ENCODE peak calls at places on chromosomes 7 and 10, in seven cellular contexts. One of them, this sample, is unnamed.

GRCh38 chr7:77794000-77794399 is 4.2 kb downstream of the TMEM60 start:
- DNase-seq in kidney: no peak
- DNase-seq in tibial nerve: no peak
- DNase-seq in pancreas: no peak
- DNase-seq in HL-60: no peak
- DNase-seq in left lung: no peak
- DNase-seq in PC-3: no peak
- DNase-seq in this sample: no peak

GRCh38 chr7:140212100-140212881 is 35.5 kb upstream of the KDM7A start:
- DNase-seq in kidney: no peak
- DNase-seq in tibial nerve: no peak
- DNase-seq in pancreas: no peak
- DNase-seq in HL-60: no peak
- DNase-seq in left lung: no peak
- DNase-seq in PC-3: peak
- DNase-seq in this sample: no peak

GRCh38 chr10:101257121-101257890 is 28.0 kb upstream of the LBX1 start:
- DNase-seq in kidney: no peak
- DNase-seq in tibial nerve: no peak
- DNase-seq in pancreas: no peak
- DNase-seq in HL-60: no peak
- DNase-seq in left lung: no peak
- DNase-seq in PC-3: no peak
- DNase-seq in this sample: no peak

GRCh38 chr10:113001599-113002448 is 51.8 kb downstream of the TCF7L2 start:
- DNase-seq in kidney: no peak
- DNase-seq in tibial nerve: no peak
- DNase-seq in pancreas: no peak
- DNase-seq in HL-60: no peak
- DNase-seq in left lung: no peak
- DNase-seq in PC-3: no peak
- DNase-seq in this sample: no peak

GRCh38 chr10:59557052-59557451 is 152.6 kb downstream of the SLC16A9 start:
- DNase-seq in kidney: no peak
- DNase-seq in tibial nerve: no peak
- DNase-seq in pancreas: peak
- DNase-seq in HL-60: no peak
- DNase-seq in left lung: no peak
- DNase-seq in PC-3: no peak
- DNase-seq in this sample: no peak

GRCh38 chr7:21371371-21371770 is 56.5 kb upstream of the SP4 start:
- DNase-seq in kidney: no peak
- DNase-seq in tibial nerve: no peak
- DNase-seq in pancreas: no peak
- DNase-seq in HL-60: no peak
- DNase-seq in left lung: no peak
- DNase-seq in PC-3: no peak
- DNase-seq in this sample: no peak

GRCh38 chr7:77837966-77838365 is 39.4 kb downstream of the PHTF2 start:
- DNase-seq in kidney: no peak
- DNase-seq in tibial nerve: no peak
- DNase-seq in pancreas: no peak
- DNase-seq in HL-60: no peak
- DNase-seq in left lung: no peak
- DNase-seq in PC-3: no peak
- DNase-seq in this sample: no peak

GRCh38 chr7:94301024-94301588 is 93.6 kb upstream of the COL1A2 start:
- DNase-seq in kidney: peak
- DNase-seq in tibial nerve: peak
- DNase-seq in pancreas: peak
- DNase-seq in HL-60: no peak
- DNase-seq in left lung: peak
- DNase-seq in PC-3: peak
- DNase-seq in this sample: peak

GRCh38 chr7:29297194-29297890 is 102.8 kb downstream of the CHN2 start:
- DNase-seq in kidney: no peak
- DNase-seq in tibial nerve: no peak
- DNase-seq in pancreas: no peak
- DNase-seq in HL-60: no peak
- DNase-seq in left lung: no peak
- DNase-seq in PC-3: no peak
- DNase-seq in this sample: no peak

GRCh38 chr7:37419496-37419895 is 29.2 kb downstream of the ELMO1 start:
- DNase-seq in kidney: no peak
- DNase-seq in tibial nerve: no peak
- DNase-seq in pancreas: no peak
- DNase-seq in HL-60: no peak
- DNase-seq in left lung: no peak
- DNase-seq in PC-3: no peak
- DNase-seq in this sample: no peak

GRCh38 chr7:32531402-32531801 is 36.1 kb downstream of the AVL9 start:
- DNase-seq in kidney: no peak
- DNase-seq in tibial nerve: no peak
- DNase-seq in pancreas: no peak
- DNase-seq in HL-60: no peak
- DNase-seq in left lung: no peak
- DNase-seq in PC-3: no peak
- DNase-seq in this sample: no peak

GRCh38 chr10:88165849-88166271 is 302.4 kb downstream of the PTEN start:
- DNase-seq in kidney: no peak
- DNase-seq in tibial nerve: no peak
- DNase-seq in pancreas: no peak
- DNase-seq in HL-60: no peak
- DNase-seq in left lung: no peak
- DNase-seq in PC-3: no peak
- DNase-seq in this sample: no peak

GRCh38 chr10:72328829-72329204 is 25.9 kb downstream of the DNAJB12 start:
- DNase-seq in kidney: no peak
- DNase-seq in tibial nerve: no peak
- DNase-seq in pancreas: no peak
- DNase-seq in HL-60: no peak
- DNase-seq in left lung: no peak
- DNase-seq in PC-3: no peak
- DNase-seq in this sample: no peak

GRCh38 chr7:92751902-92752901 is 84.2 kb downstream of the CDK6 start:
- DNase-seq in kidney: no peak
- DNase-seq in tibial nerve: no peak
- DNase-seq in pancreas: no peak
- DNase-seq in HL-60: no peak
- DNase-seq in left lung: no peak
- DNase-seq in PC-3: peak
- DNase-seq in this sample: peak

GRCh38 chr7:76069238-76069638 is 21.3 kb downstream of the MDH2 start:
- DNase-seq in kidney: peak
- DNase-seq in tibial nerve: no peak
- DNase-seq in pancreas: no peak
- DNase-seq in HL-60: peak
- DNase-seq in left lung: peak
- DNase-seq in PC-3: peak
- DNase-seq in this sample: peak

GRCh38 chr10:22606164-22606614 is 108.2 kb downstream of the PIP4K2A start:
- DNase-seq in kidney: no peak
- DNase-seq in tibial nerve: no peak
- DNase-seq in pancreas: no peak
- DNase-seq in HL-60: peak
- DNase-seq in left lung: peak
- DNase-seq in PC-3: peak
- DNase-seq in this sample: no peak

GRCh38 chr10:78255796-78256638 is 222.4 kb downstream of the RPS24 start:
- DNase-seq in kidney: no peak
- DNase-seq in tibial nerve: no peak
- DNase-seq in pancreas: no peak
- DNase-seq in HL-60: peak
- DNase-seq in left lung: peak
- DNase-seq in PC-3: peak
- DNase-seq in this sample: peak

GRCh38 chr7:155796381-155797261 is 15.6 kb downstream of the SHH start:
- DNase-seq in kidney: peak
- DNase-seq in tibial nerve: peak
- DNase-seq in pancreas: peak
- DNase-seq in HL-60: no peak
- DNase-seq in left lung: peak
- DNase-seq in PC-3: peak
- DNase-seq in this sample: peak

DNA sequence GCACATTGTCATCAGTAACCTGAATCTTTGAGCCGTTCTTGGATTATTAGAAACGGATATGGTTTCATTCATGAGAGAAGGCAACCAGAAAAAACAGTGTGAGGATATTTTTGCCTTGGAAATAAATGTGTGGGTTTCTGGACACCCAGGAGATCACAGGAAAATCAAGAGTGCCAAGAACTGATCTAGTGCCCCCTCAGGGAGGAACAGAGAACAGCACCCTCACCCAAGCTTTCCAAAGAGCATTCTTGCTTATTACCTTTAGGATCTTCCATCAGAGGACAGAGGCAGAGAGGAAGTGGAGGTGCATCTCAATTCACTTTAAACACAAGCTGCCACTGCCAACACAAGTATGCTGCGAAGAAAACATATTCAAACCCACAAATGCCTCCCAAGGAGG is 851.5 kb upstream of the COBL start:
- DNase-seq in kidney: no peak
- DNase-seq in tibial nerve: no peak
- DNase-seq in pancreas: no peak
- DNase-seq in HL-60: no peak
- DNase-seq in left lung: no peak
- DNase-seq in PC-3: no peak
- DNase-seq in this sample: no peak
- TF ChIP-seq CTCF in kidney: no peak
- TF ChIP-seq CTCF in tibial nerve: no peak
- TF ChIP-seq CTCF in pancreas: no peak
- TF ChIP-seq CTCF in HL-60: no peak
- TF ChIP-seq CTCF in left lung: no peak
- TF ChIP-seq CTCF in PC-3: peak
- TF ChIP-seq CTCF in this sample: no peak

DNA sequence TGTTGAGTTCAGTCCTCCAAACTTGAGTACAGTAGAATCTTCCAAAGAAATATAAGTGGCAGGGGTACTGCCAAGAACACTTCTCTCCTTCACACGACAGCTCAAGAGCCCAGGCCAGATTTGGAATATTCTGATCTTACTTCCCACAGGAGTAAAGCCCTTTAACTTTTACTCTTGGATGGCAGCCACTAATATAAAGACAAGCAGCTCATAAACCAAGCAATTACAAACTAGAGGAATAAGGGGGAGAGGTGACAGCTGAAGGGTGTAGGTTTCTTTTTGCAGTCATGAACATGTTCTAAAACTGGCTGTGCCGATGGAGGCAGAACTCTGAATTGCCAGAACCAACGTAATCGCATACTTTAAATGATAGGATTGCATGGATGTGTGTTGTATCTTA is 74.8 kb downstream of the SVIL start:
- DNase-seq in kidney: no peak
- DNase-seq in tibial nerve: no peak
- DNase-seq in pancreas: no peak
- DNase-seq in HL-60: no peak
- DNase-seq in left lung: no peak
- DNase-seq in PC-3: no peak
- DNase-seq in this sample: no peak
- H3K27ac ChIP-seq in kidney: no peak
- H3K27ac ChIP-seq in tibial nerve: no peak
- H3K27ac ChIP-seq in pancreas: no peak
- H3K27ac ChIP-seq in HL-60: no peak
- H3K27ac ChIP-seq in left lung: peak
- H3K27ac ChIP-seq in PC-3: no peak
- H3K27ac ChIP-seq in this sample: no peak

GRCh38 chr10:97138174-97138573 is 47.6 kb downstream of the SLIT1 start:
- DNase-seq in kidney: peak
- DNase-seq in tibial nerve: no peak
- DNase-seq in pancreas: no peak
- DNase-seq in HL-60: no peak
- DNase-seq in left lung: no peak
- DNase-seq in PC-3: peak
- DNase-seq in this sample: peak
- TF ChIP-seq CTCF in kidney: no peak
- TF ChIP-seq CTCF in tibial nerve: no peak
- TF ChIP-seq CTCF in pancreas: no peak
- TF ChIP-seq CTCF in HL-60: no peak
- TF ChIP-seq CTCF in left lung: no peak
- TF ChIP-seq CTCF in PC-3: peak
- TF ChIP-seq CTCF in this sample: no peak

GRCh38 chr7:158811461-158811860 is 17.8 kb downstream of the ESYT2 start:
- DNase-seq in kidney: no peak
- DNase-seq in tibial nerve: no peak
- DNase-seq in pancreas: peak
- DNase-seq in HL-60: peak
- DNase-seq in left lung: no peak
- DNase-seq in PC-3: peak
- DNase-seq in this sample: no peak
- H3K27ac ChIP-seq in kidney: no peak
- H3K27ac ChIP-seq in tibial nerve: no peak
- H3K27ac ChIP-seq in pancreas: no peak
- H3K27ac ChIP-seq in HL-60: peak
- H3K27ac ChIP-seq in left lung: peak
- H3K27ac ChIP-seq in PC-3: no peak
- H3K27ac ChIP-seq in this sample: peak

This sample was measured in RWPE1.